ENCODE peak calls at places on chromosome 22, in ten cellular contexts. One of them, this sample, is unnamed.
A peak's percentile ranks its signal among the peaks of the same experiment; 100 is the strongest.

GRCh38 chr22:45531944-45532631 is 29.4 kb downstream of the FBLN1 start:
- DNase-seq in tibial artery: no peak
- DNase-seq in H9: no peak
- DNase-seq in right lobe of liver: no peak
- DNase-seq in OCI-LY7: no peak
- DNase-seq in mammary epithelial cell: peak; percentile 82
- DNase-seq in MM.1S: no peak
- DNase-seq in fibroblast of lung: no peak
- DNase-seq in pancreas: no peak
- DNase-seq in PC-3: no peak
- DNase-seq in this sample: peak; percentile 30

GRCh38 chr22:18057568-18058209 is 20.1 kb upstream of the PEX26 start:
- DNase-seq in tibial artery: peak; percentile 92
- DNase-seq in H9: no peak
- DNase-seq in right lobe of liver: peak; percentile 70
- DNase-seq in OCI-LY7: peak; percentile 75
- DNase-seq in mammary epithelial cell: peak; percentile 99
- DNase-seq in MM.1S: peak; percentile 57
- DNase-seq in fibroblast of lung: peak; percentile 100
- DNase-seq in pancreas: peak; percentile 78
- DNase-seq in PC-3: peak; percentile 96
- DNase-seq in this sample: peak; percentile 70

GRCh38 chr22:28021998-28022660 is 103.1 kb upstream of the PITPNB start:
- DNase-seq in tibial artery: no peak
- DNase-seq in H9: no peak
- DNase-seq in right lobe of liver: no peak
- DNase-seq in OCI-LY7: no peak
- DNase-seq in mammary epithelial cell: no peak
- DNase-seq in MM.1S: no peak
- DNase-seq in fibroblast of lung: no peak
- DNase-seq in pancreas: no peak
- DNase-seq in PC-3: no peak
- DNase-seq in this sample: no peak

GRCh38 chr22:45612940-45613339 is 58.7 kb upstream of the ATXN10 start:
- DNase-seq in tibial artery: no peak
- DNase-seq in H9: no peak
- DNase-seq in right lobe of liver: no peak
- DNase-seq in OCI-LY7: no peak
- DNase-seq in mammary epithelial cell: no peak
- DNase-seq in MM.1S: no peak
- DNase-seq in fibroblast of lung: no peak
- DNase-seq in pancreas: no peak
- DNase-seq in PC-3: no peak
- DNase-seq in this sample: no peak

GRCh38 chr22:39315389-39315788 is 4.0 kb downstream of the RPL3 start:
- DNase-seq in tibial artery: no peak
- DNase-seq in H9: no peak
- DNase-seq in right lobe of liver: peak; percentile 24
- DNase-seq in OCI-LY7: no peak
- DNase-seq in mammary epithelial cell: no peak
- DNase-seq in MM.1S: no peak
- DNase-seq in fibroblast of lung: no peak
- DNase-seq in pancreas: no peak
- DNase-seq in PC-3: no peak
- DNase-seq in this sample: no peak

GRCh38 chr22:37001826-37002225 is 17.4 kb downstream of the TST start:
- DNase-seq in tibial artery: no peak
- DNase-seq in H9: no peak
- DNase-seq in right lobe of liver: no peak
- DNase-seq in OCI-LY7: no peak
- DNase-seq in mammary epithelial cell: no peak
- DNase-seq in MM.1S: no peak
- DNase-seq in fibroblast of lung: no peak
- DNase-seq in pancreas: no peak
- DNase-seq in PC-3: no peak
- DNase-seq in this sample: no peak

GRCh38 chr22:21921184-21921721 is 31.4 kb downstream of the PPM1F start:
- DNase-seq in tibial artery: no peak
- DNase-seq in H9: peak; percentile 60
- DNase-seq in right lobe of liver: no peak
- DNase-seq in OCI-LY7: no peak
- DNase-seq in mammary epithelial cell: no peak
- DNase-seq in MM.1S: no peak
- DNase-seq in fibroblast of lung: no peak
- DNase-seq in pancreas: no peak
- DNase-seq in PC-3: no peak
- DNase-seq in this sample: no peak

GRCh38 chr22:36397081-36397766 is 9.5 kb upstream of the MYH9 start:
- DNase-seq in tibial artery: no peak
- DNase-seq in H9: no peak
- DNase-seq in right lobe of liver: no peak
- DNase-seq in OCI-LY7: no peak
- DNase-seq in mammary epithelial cell: no peak
- DNase-seq in MM.1S: no peak
- DNase-seq in fibroblast of lung: no peak
- DNase-seq in pancreas: no peak
- DNase-seq in PC-3: peak; percentile 42
- DNase-seq in this sample: peak; percentile 21

GRCh38 chr22:40904101-40904500 is 42.2 kb upstream of the DNAJB7 start:
- DNase-seq in tibial artery: no peak
- DNase-seq in H9: no peak
- DNase-seq in right lobe of liver: no peak
- DNase-seq in OCI-LY7: no peak
- DNase-seq in mammary epithelial cell: peak; percentile 37
- DNase-seq in MM.1S: no peak
- DNase-seq in fibroblast of lung: no peak
- DNase-seq in pancreas: no peak
- DNase-seq in PC-3: peak; percentile 37
- DNase-seq in this sample: no peak

GRCh38 chr22:37260939-37261338 is 16.9 kb upstream of the RAC2 start:
- DNase-seq in tibial artery: peak; percentile 38
- DNase-seq in H9: peak; percentile 78
- DNase-seq in right lobe of liver: peak; percentile 60
- DNase-seq in OCI-LY7: peak; percentile 78
- DNase-seq in mammary epithelial cell: peak; percentile 35
- DNase-seq in MM.1S: peak; percentile 76
- DNase-seq in fibroblast of lung: peak; percentile 56
- DNase-seq in pancreas: peak; percentile 50
- DNase-seq in PC-3: peak; percentile 57
- DNase-seq in this sample: peak; percentile 38

GRCh38 chr22:16963189-16963945 is 44.7 kb downstream of the GAB4 start:
- DNase-seq in tibial artery: no peak
- DNase-seq in H9: no peak
- DNase-seq in right lobe of liver: no peak
- DNase-seq in OCI-LY7: no peak
- DNase-seq in mammary epithelial cell: no peak
- DNase-seq in MM.1S: no peak
- DNase-seq in fibroblast of lung: no peak
- DNase-seq in pancreas: no peak
- DNase-seq in PC-3: no peak
- DNase-seq in this sample: no peak
- H3K27ac ChIP-seq in tibial artery: no peak overlapping the region
- H3K27ac ChIP-seq in H9: no peak overlapping the region
- H3K27ac ChIP-seq in right lobe of liver: no peak overlapping the region
- H3K27ac ChIP-seq in OCI-LY7: no peak overlapping the region
- H3K27ac ChIP-seq in mammary epithelial cell: no peak overlapping the region
- H3K27ac ChIP-seq in MM.1S: no peak overlapping the region
- H3K27ac ChIP-seq in fibroblast of lung: no peak overlapping the region
- H3K27ac ChIP-seq in pancreas: no peak overlapping the region
- H3K27ac ChIP-seq in PC-3: no peak overlapping the region
- H3K27ac ChIP-seq in this sample: no peak overlapping the region

GRCh38 chr22:46641829-46642266 is 21.7 kb downstream of the GRAMD4 start:
- DNase-seq in tibial artery: no peak
- DNase-seq in H9: no peak
- DNase-seq in right lobe of liver: no peak
- DNase-seq in OCI-LY7: no peak
- DNase-seq in mammary epithelial cell: no peak
- DNase-seq in MM.1S: no peak
- DNase-seq in fibroblast of lung: peak; percentile 57
- DNase-seq in pancreas: no peak
- DNase-seq in PC-3: no peak
- DNase-seq in this sample: no peak

GRCh38 chr22:46639843-46640242 is 19.7 kb downstream of the GRAMD4 start:
- DNase-seq in tibial artery: no peak
- DNase-seq in H9: no peak
- DNase-seq in right lobe of liver: peak; percentile 20
- DNase-seq in OCI-LY7: no peak
- DNase-seq in mammary epithelial cell: no peak
- DNase-seq in MM.1S: no peak
- DNase-seq in fibroblast of lung: no peak
- DNase-seq in pancreas: peak; percentile 15
- DNase-seq in PC-3: no peak
- DNase-seq in this sample: no peak

GRCh38 chr22:46638601-46639431 is 18.6 kb downstream of the GRAMD4 start:
- DNase-seq in tibial artery: peak; percentile 32
- DNase-seq in H9: no peak
- DNase-seq in right lobe of liver: peak; percentile 94
- DNase-seq in OCI-LY7: no peak
- DNase-seq in mammary epithelial cell: no peak
- DNase-seq in MM.1S: no peak
- DNase-seq in fibroblast of lung: peak; percentile 39
- DNase-seq in pancreas: peak; percentile 74
- DNase-seq in PC-3: no peak
- DNase-seq in this sample: no peak

GRCh38 chr22:46637711-46638600 is 17.8 kb downstream of the GRAMD4 start:
- DNase-seq in tibial artery: no peak
- DNase-seq in H9: no peak
- DNase-seq in right lobe of liver: peak; percentile 35
- DNase-seq in OCI-LY7: no peak
- DNase-seq in mammary epithelial cell: no peak
- DNase-seq in MM.1S: no peak
- DNase-seq in fibroblast of lung: no peak
- DNase-seq in pancreas: peak; percentile 31
- DNase-seq in PC-3: no peak
- DNase-seq in this sample: no peak

GRCh38 chr22:46640293-46640692 is 20.1 kb downstream of the GRAMD4 start:
- DNase-seq in tibial artery: no peak
- DNase-seq in H9: no peak
- DNase-seq in right lobe of liver: peak; percentile 11
- DNase-seq in OCI-LY7: no peak
- DNase-seq in mammary epithelial cell: no peak
- DNase-seq in MM.1S: no peak
- DNase-seq in fibroblast of lung: no peak
- DNase-seq in pancreas: no peak
- DNase-seq in PC-3: no peak
- DNase-seq in this sample: no peak
- H3K27ac ChIP-seq in tibial artery: no peak overlapping the region
- H3K27ac ChIP-seq in H9: no peak overlapping the region
- H3K27ac ChIP-seq in right lobe of liver: no peak overlapping the region
- H3K27ac ChIP-seq in OCI-LY7: no peak overlapping the region
- H3K27ac ChIP-seq in mammary epithelial cell: no peak overlapping the region
- H3K27ac ChIP-seq in MM.1S: no peak overlapping the region
- H3K27ac ChIP-seq in fibroblast of lung: no peak overlapping the region
- H3K27ac ChIP-seq in pancreas: no peak overlapping the region
- H3K27ac ChIP-seq in PC-3: no peak overlapping the region
- H3K27ac ChIP-seq in this sample: peak overlapping the region; percentile 6

DNA sequence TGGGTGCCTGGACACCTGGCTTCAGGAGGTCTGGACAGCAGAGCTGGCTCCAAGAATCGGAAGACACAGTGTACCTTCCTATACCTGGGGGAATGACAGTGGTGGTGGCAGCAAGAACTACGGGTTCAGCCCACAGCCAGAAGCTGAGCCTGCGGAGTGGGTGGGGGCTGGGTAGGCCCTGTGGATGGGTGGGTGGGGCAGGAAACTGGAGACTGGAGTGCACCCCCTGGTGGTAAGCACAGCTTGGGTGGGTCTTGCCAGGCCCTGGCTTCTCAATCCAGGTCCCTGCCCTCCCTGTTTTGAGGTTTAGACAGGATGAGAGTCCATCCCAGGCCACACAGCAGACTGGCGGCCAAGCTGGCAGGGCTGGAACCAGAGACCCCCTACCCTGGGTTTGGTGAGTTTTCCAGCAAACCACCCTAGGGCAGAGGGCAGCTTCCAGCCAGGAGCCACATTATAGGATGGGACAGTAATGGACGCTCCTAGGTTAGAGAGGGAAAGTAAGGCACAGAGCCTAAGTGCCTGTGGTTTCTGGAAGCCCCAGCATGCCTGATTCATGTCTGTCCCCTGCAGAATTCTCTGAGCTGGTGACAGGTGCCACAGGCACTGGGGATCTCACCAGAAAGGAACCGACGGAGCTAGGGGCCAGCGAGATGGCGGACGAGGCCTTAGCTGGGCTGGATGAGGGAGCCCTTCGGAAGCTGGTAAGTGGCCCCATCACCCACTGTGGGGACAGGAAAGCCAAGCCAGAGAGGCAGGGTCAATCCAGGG is 1.7 kb downstream of the SMTN start:
- DNase-seq in tibial artery: peak; percentile 66
- DNase-seq in H9: peak; percentile 75
- DNase-seq in right lobe of liver: peak; percentile 74
- DNase-seq in OCI-LY7: peak; percentile 55
- DNase-seq in mammary epithelial cell: peak; percentile 62
- DNase-seq in MM.1S: no peak
- DNase-seq in fibroblast of lung: peak; percentile 79
- DNase-seq in pancreas: peak; percentile 78
- DNase-seq in PC-3: peak; percentile 56
- DNase-seq in this sample: no peak
- H3K27ac ChIP-seq in tibial artery: peak overlapping the region; percentile 100
- H3K27ac ChIP-seq in H9: no peak overlapping the region
- H3K27ac ChIP-seq in right lobe of liver: peak overlapping the region; percentile 73
- H3K27ac ChIP-seq in OCI-LY7: no peak overlapping the region
- H3K27ac ChIP-seq in mammary epithelial cell: peak overlapping the region; percentile 80
- H3K27ac ChIP-seq in MM.1S: no peak overlapping the region
- H3K27ac ChIP-seq in fibroblast of lung: peak overlapping the region; percentile 88
- H3K27ac ChIP-seq in pancreas: peak overlapping the region; percentile 94
- H3K27ac ChIP-seq in PC-3: peak overlapping the region; percentile 91
- H3K27ac ChIP-seq in this sample: peak overlapping the region; percentile 86

DNA sequence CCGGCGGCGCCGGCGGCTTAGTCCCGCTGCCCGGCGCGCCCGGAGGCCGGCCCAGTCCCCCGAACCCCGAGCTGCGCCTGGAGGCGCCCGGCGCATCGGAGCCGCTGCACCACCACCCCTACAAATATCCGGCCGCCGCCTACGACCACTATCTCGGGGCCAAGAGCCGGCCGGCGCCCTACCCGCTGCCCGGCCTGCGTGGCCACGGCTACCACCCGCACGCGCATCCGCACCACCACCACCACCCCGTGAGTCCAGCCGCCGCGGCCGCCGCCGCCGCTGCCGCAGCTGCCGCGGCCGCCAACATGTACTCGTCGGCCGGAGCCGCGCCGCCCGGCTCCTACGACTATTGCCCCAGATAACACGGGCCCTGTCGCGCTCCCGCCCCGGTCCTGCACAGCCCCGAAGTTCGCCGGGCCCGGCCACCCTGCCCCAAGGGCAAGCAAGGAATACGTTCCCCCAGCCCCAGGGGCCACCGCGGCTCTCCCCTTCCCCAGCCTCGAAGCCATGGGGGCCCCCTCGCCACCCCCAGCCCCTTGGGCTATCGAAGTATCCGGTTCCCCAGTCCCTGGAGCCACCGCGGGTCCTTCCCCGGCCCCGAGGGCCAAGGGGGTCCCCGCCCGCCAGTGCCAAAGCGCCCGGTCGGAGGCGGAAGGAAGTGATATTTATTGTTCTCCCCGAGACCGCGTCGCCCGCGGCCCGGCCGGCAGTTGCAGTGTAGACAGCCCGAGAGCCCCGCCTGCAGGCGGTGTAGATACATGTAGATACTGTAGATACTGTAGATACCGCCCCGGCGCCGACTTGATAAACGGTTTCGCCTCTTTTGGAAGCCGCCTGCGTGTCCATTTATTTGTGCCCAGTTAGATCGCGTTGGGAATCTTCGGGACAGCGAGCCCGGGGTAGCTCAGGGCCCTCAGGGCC is 6.2 kb downstream of the TBX1 start:
- DNase-seq in tibial artery: peak; percentile 57
- DNase-seq in H9: peak; percentile 68
- DNase-seq in right lobe of liver: peak; percentile 73
- DNase-seq in OCI-LY7: peak; percentile 60
- DNase-seq in mammary epithelial cell: no peak
- DNase-seq in MM.1S: peak; percentile 30
- DNase-seq in fibroblast of lung: no peak
- DNase-seq in pancreas: peak; percentile 54
- DNase-seq in PC-3: no peak
- DNase-seq in this sample: peak; percentile 20
- H3K27ac ChIP-seq in tibial artery: no peak overlapping the region
- H3K27ac ChIP-seq in H9: no peak overlapping the region
- H3K27ac ChIP-seq in right lobe of liver: no peak overlapping the region
- H3K27ac ChIP-seq in OCI-LY7: no peak overlapping the region
- H3K27ac ChIP-seq in mammary epithelial cell: no peak overlapping the region
- H3K27ac ChIP-seq in MM.1S: no peak overlapping the region
- H3K27ac ChIP-seq in fibroblast of lung: no peak overlapping the region
- H3K27ac ChIP-seq in pancreas: no peak overlapping the region
- H3K27ac ChIP-seq in PC-3: no peak overlapping the region
- H3K27ac ChIP-seq in this sample: peak overlapping the region; percentile 51

This sample was measured in RWPE1.